ENCODE peak calls at places on chromosomes 3 and 15, in ten cellular contexts. S, X, P, W, Z, Y, F, N, L and H are unnamed samples.

GRCh38 chr15:73226064-73226463 is 142.7 kb downstream of the HCN4 start:
- DNase-seq in S (no peak), X (no peak), P (no peak), W (no peak), Z (no peak), Y (no peak), F (no peak), N (no peak), L (no peak), H (no peak)

GRCh38 chr3:128372707-128373533 is 93.8 kb downstream of the DNAJB8 start:
- DNase-seq in S (no peak), X (no peak), P (no peak), W (no peak), Z (peak), Y (no peak), F (no peak), N (no peak), L (no peak), H (no peak)

GRCh38 chr15:55031732-55032131 is 165.0 kb downstream of the RSL24D1 start:
- DNase-seq in S (no peak), X (no peak), P (no peak), W (no peak), Z (no peak), Y (no peak), F (no peak), N (no peak), L (no peak), H (no peak)

GRCh38 chr3:18207232-18207631 is 217.9 kb downstream of the SATB1 start:
- DNase-seq in S (no peak), X (no peak), P (no peak), W (no peak), Z (no peak), Y (no peak), F (no peak), N (no peak), L (no peak), H (no peak)

GRCh38 chr3:184156522-184156955 is 1.4 kb downstream of the DVL3 start:
- DNase-seq in S (peak), X (no peak), P (no peak), W (peak), Z (peak), Y (no peak), F (peak), N (no peak), L (peak), H (no peak)

GRCh38 chr3:183526838-183527420 is 28.6 kb downstream of the KLHL6 start:
- DNase-seq in S (no peak), X (no peak), P (no peak), W (no peak), Z (no peak), Y (no peak), F (no peak), N (no peak), L (no peak), H (no peak)

GRCh38 chr3:37645801-37646380 is 215.8 kb upstream of the CTDSPL start:
- DNase-seq in S (no peak), X (no peak), P (no peak), W (no peak), Z (peak), Y (no peak), F (no peak), N (no peak), L (no peak), H (no peak)

GRCh38 chr3:114299421-114299820 is 5.6 kb downstream of the TIGIT start:
- DNase-seq in S (no peak), X (peak), P (no peak), W (peak), Z (peak), Y (no peak), F (peak), N (peak), L (peak), H (peak)

GRCh38 chr3:150599611-150600297 is 3.4 kb upstream of the SELENOT start:
- DNase-seq in S (no peak), X (peak), P (no peak), W (peak), Z (peak), Y (no peak), F (no peak), N (no peak), L (peak), H (no peak)

GRCh38 chr15:47812436-47813109 is 95.3 kb downstream of the SEMA6D start:
- DNase-seq in S (no peak), X (peak), P (no peak), W (peak), Z (no peak), Y (peak), F (peak), N (no peak), L (peak), H (no peak)

GRCh38 chr3:27749640-27750039 is 27.5 kb upstream of the EOMES start:
- DNase-seq in S (no peak), X (no peak), P (no peak), W (no peak), Z (no peak), Y (no peak), F (no peak), N (no peak), L (no peak), H (no peak)

GRCh38 chr3:131083190-131083863 is 56.6 kb downstream of the NEK11 start:
- DNase-seq in S (no peak), X (no peak), P (peak), W (peak), Z (peak), Y (peak), F (peak), N (peak), L (no peak), H (peak)

GRCh38 chr3:66610548-66610909 is 109.7 kb upstream of the LRIG1 start:
- DNase-seq in S (no peak), X (no peak), P (no peak), W (no peak), Z (no peak), Y (no peak), F (no peak), N (no peak), L (no peak), H (no peak)

GRCh38 chr3:195385526-195385925 is 57.3 kb downstream of the ACAP2 start:
- DNase-seq in S (no peak), X (peak), P (no peak), W (peak), Z (no peak), Y (peak), F (no peak), N (no peak), L (no peak), H (no peak)

GRCh38 chr15:47129033-47129432 is 588.3 kb upstream of the SEMA6D start:
- DNase-seq in S (no peak), X (no peak), P (no peak), W (no peak), Z (no peak), Y (no peak), F (peak), N (no peak), L (no peak), H (no peak)

GRCh38 chr3:156416846-156417581 is 137.9 kb downstream of the SSR3 start:
- DNase-seq in S (no peak), X (peak), P (no peak), W (no peak), Z (no peak), Y (no peak), F (no peak), N (no peak), L (no peak), H (peak)

GRCh38 chr15:26098801-26099200 is 235.7 kb upstream of the ATP10A start:
- DNase-seq in S (no peak), X (no peak), P (no peak), W (no peak), Z (no peak), Y (no peak), F (no peak), N (no peak), L (no peak), H (no peak)

GRCh38 chr3:15513810-15514662 is 7.5 kb downstream of the COLQ start:
- DNase-seq in S (no peak), X (no peak), P (no peak), W (no peak), Z (no peak), Y (peak), F (no peak), N (no peak), L (no peak), H (no peak)

GRCh38 chr3:188088948-188089685 is 64.8 kb upstream of the LPP start:
- DNase-seq in S (no peak), X (no peak), P (no peak), W (peak), Z (no peak), Y (no peak), F (no peak), N (no peak), L (no peak), H (no peak)

GRCh38 chr3:27900316-27900715 is 178.2 kb upstream of the EOMES start:
- DNase-seq in S (no peak), X (no peak), P (no peak), W (no peak), Z (no peak), Y (no peak), F (no peak), N (no peak), L (no peak), H (no peak)

GRCh38 chr3:127034195-127034989 is 51.5 kb downstream of the PLXNA1 start:
- DNase-seq in S (no peak), X (no peak), P (no peak), W (no peak), Z (no peak), Y (no peak), F (no peak), N (no peak), L (no peak), H (no peak)

GRCh38 chr3:185561374-185561943 is 9.1 kb upstream of the LIPH start:
- DNase-seq in S (no peak), X (no peak), P (peak), W (no peak), Z (no peak), Y (no peak), F (no peak), N (no peak), L (no peak), H (no peak)

GRCh38 chr3:9439331-9439730 is 41.9 kb downstream of the SETD5 start:
- DNase-seq in S (no peak), X (no peak), P (no peak), W (peak), Z (no peak), Y (no peak), F (no peak), N (no peak), L (no peak), H (no peak)

GRCh38 chr3:42505203-42505848 is 2.9 kb downstream of the VIPR1 start:
- DNase-seq in S (no peak), X (no peak), P (peak), W (no peak), Z (peak), Y (no peak), F (peak), N (no peak), L (no peak), H (no peak)

GRCh38 chr3:126259411-126260391 is 79.3 kb upstream of the ALDH1L1 start:
- DNase-seq in S (peak), X (peak), P (peak), W (peak), Z (peak), Y (no peak), F (peak), N (peak), L (no peak), H (no peak)

GRCh38 chr3:197847866-197848401 is 56.9 kb downstream of the LRCH3 start:
- DNase-seq in S (no peak), X (no peak), P (no peak), W (peak), Z (peak), Y (no peak), F (peak), N (no peak), L (peak), H (no peak)

GRCh38 chr3:65951836-65952505 is 86.7 kb downstream of the MAGI1 start:
- DNase-seq in S (no peak), X (peak), P (no peak), W (peak), Z (peak), Y (no peak), F (no peak), N (no peak), L (no peak), H (no peak)

GRCh38 chr3:97559398-97559797 is 205.2 kb upstream of the ARL6 start:
- DNase-seq in S (no peak), X (no peak), P (no peak), W (no peak), Z (no peak), Y (no peak), F (no peak), N (no peak), L (no peak), H (no peak)

GRCh38 chr3:41836360-41837134 is 125.4 kb downstream of the ULK4 start:
- DNase-seq in S (no peak), X (peak), P (peak), W (no peak), Z (no peak), Y (peak), F (peak), N (no peak), L (no peak), H (peak)

GRCh38 chr15:84818221-84819131 is 1.3 kb downstream of the ALPK3 start:
- DNase-seq in S (no peak), X (peak), P (no peak), W (peak), Z (peak), Y (no peak), F (peak), N (peak), L (no peak), H (peak)

GRCh38 chr3:12830785-12831581 is 10.4 kb downstream of the RPL32 start:
- DNase-seq in S (no peak), X (peak), P (no peak), W (peak), Z (no peak), Y (no peak), F (no peak), N (no peak), L (no peak), H (no peak)
- TF ChIP-seq CTCF in S (no peak), X (peak), P (no peak), W (peak), Z (no peak), Y (peak), F (no peak), N (peak), L (peak), H (no peak)

DNA sequence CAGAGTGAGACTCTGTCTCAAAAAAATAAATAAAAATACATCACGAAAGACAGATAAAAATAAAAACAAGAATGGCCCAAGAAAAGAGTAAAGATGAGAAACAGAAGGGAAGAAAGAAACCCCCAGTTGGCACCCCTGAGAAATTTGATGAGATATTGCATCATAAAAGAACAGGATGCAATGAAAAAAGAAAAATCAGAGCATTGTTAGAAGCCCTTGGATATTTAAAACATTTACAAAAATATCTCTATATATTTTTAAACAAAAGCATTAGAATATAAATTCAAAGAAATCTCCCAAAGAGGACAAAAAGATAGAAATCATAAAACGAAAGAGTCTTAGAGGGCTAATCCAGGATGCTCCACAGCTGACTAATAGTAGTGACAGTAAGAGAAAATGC is 18.6 kb upstream of the ZBTB38 start:
- DNase-seq in S (no peak), X (no peak), P (no peak), W (no peak), Z (no peak), Y (no peak), F (no peak), N (no peak), L (no peak), H (no peak)
- TF ChIP-seq CTCF in S (no peak), X (no peak), P (no peak), W (no peak), Z (no peak), Y (no peak), F (no peak), N (no peak), L (no peak), H (no peak)

GRCh38 chr15:64029111-64029510 is 17.2 kb downstream of the DAPK2 start:
- DNase-seq in S (no peak), X (no peak), P (no peak), W (no peak), Z (no peak), Y (no peak), F (no peak), N (no peak), L (no peak), H (no peak)

GRCh38 chr15:64022571-64022970 is 23.7 kb downstream of the DAPK2 start:
- DNase-seq in S (no peak), X (no peak), P (no peak), W (no peak), Z (no peak), Y (no peak), F (no peak), N (no peak), L (no peak), H (no peak)

GRCh38 chr15:64019764-64020163 is 26.5 kb downstream of the DAPK2 start:
- DNase-seq in S (no peak), X (peak), P (peak), W (no peak), Z (peak), Y (no peak), F (peak), N (no peak), L (no peak), H (peak)

GRCh38 chr15:64023215-64023614 is 23.1 kb downstream of the DAPK2 start:
- DNase-seq in S (no peak), X (no peak), P (peak), W (no peak), Z (no peak), Y (no peak), F (peak), N (no peak), L (no peak), H (no peak)

GRCh38 chr15:64024172-64025050 is 21.9 kb downstream of the DAPK2 start:
- DNase-seq in S (no peak), X (no peak), P (no peak), W (peak), Z (no peak), Y (no peak), F (no peak), N (no peak), L (no peak), H (no peak)
- TF ChIP-seq CTCF in S (no peak), X (no peak), P (no peak), W (peak), Z (no peak), Y (no peak), F (no peak), N (no peak), L (no peak), H (no peak)

GRCh38 chr3:25226747-25227146 is 201.3 kb upstream of the RARB start:
- DNase-seq in S (no peak), X (no peak), P (no peak), W (no peak), Z (no peak), Y (no peak), F (no peak), N (no peak), L (no peak), H (no peak)
- TF ChIP-seq CTCF in S (no peak), X (no peak), P (no peak), W (no peak), Z (no peak), Y (no peak), F (no peak), N (no peak), L (no peak), H (no peak)

GRCh38 chr15:36591534-36592411 is 12.3 kb downstream of the CDIN1 start:
- DNase-seq in S (no peak), X (peak), P (no peak), W (no peak), Z (no peak), Y (no peak), F (no peak), N (no peak), L (peak), H (no peak)
- TF ChIP-seq CTCF in S (no peak), X (peak), P (no peak), W (peak), Z (no peak), Y (no peak), F (no peak), N (no peak), L (no peak), H (no peak)

DNA sequence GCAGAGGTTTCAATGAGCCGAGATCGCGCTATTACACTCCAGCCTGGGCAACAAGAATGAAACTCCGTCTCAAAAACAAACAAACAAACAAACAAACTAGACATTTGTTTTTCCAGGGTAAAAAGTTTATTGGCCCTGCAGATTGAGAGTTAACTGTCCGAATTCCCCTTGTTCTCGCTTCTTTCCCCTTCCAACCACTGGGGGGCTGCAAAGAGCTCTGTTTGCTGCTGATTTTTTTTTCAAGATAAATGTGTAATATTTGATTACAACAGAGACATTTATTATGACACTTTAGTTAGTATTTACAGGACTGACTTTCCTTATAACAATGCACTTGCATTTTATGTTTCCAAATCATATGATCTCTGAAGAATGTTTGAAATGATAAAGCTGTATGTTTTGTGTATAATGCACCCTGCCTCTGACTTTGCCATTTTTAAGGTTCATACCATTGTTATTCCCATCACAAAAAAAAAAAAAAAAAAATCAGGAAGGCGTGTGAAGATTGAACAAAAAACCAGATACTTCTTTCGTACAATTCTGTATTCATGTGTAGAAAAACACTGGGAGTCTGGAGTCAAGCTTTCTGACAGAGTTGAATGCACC is 2.8 kb downstream of the CLSTN2 start:
- DNase-seq in S (peak), X (peak), P (peak), W (peak), Z (peak), Y (no peak), F (peak), N (peak), L (peak), H (no peak)
- TF ChIP-seq CTCF in S (peak), X (peak), P (peak), W (peak), Z (peak), Y (peak), F (peak), N (peak), L (peak), H (peak)

GRCh38 chr15:79007066-79007465 is 62.2 kb upstream of the CTSH start:
- DNase-seq in S (no peak), X (peak), P (peak), W (peak), Z (peak), Y (no peak), F (peak), N (peak), L (no peak), H (peak)
- TF ChIP-seq CTCF in S (no peak), X (peak), P (peak), W (peak), Z (peak), Y (peak), F (peak), N (peak), L (no peak), H (peak)